ENCODE peak calls at places on chromosomes 11 and 22, in four cellular contexts. U is stimulated activated CD8-positive, alpha-beta memory T cell treated with anti-CD3 and anti-CD28 coated beads, Interleukin-4, amount 100 ng/mL, for 24 hours; W is stimulated activated CD4-positive, alpha-beta T cell treated with anti-CD3 and anti-CD28 coated beads, Interleukin-2, amount 100 ng/mL, for 48 hours; T is NCI-H460. Y is an unnamed sample.

GRCh38 chr11:130652671-130653335 is 204.4 kb downstream of the ADAMTS15 start:
- DNase-seq in U (no peak), W (no peak), T (no peak), Y (no peak)

GRCh38 chr22:42816339-42816738 is 40.7 kb downstream of the ARFGAP3 start:
- DNase-seq in U (no peak), W (no peak), T (no peak), Y (no peak)

GRCh38 chr11:19938051-19938856 is 222.0 kb downstream of the DBX1 start:
- DNase-seq in U (peak), W (peak), T (peak), Y (peak)

GRCh38 chr11:28231475-28231874 is 123.3 kb downstream of the METTL15 start:
- DNase-seq in U (no peak), W (no peak), T (peak), Y (no peak)

GRCh38 chr22:23074451-23074850 is 4.1 kb downstream of the GNAZ start:
- DNase-seq in U (no peak), W (no peak), T (no peak), Y (no peak)

GRCh38 chr11:134418119-134418840 is 6.2 kb upstream of the B3GAT1 start:
- DNase-seq in U (no peak), W (no peak), T (peak), Y (peak)

GRCh38 chr11:5004429-5005274 is 10.0 kb downstream of the OR51L1 start:
- DNase-seq in U (no peak), W (peak), T (peak), Y (peak)

GRCh38 chr11:2547806-2548205 is 103.0 kb downstream of the KCNQ1 start:
- DNase-seq in U (no peak), W (no peak), T (no peak), Y (no peak)

GRCh38 chr11:102763440-102763839 is 17.0 kb downstream of the MMP10 start:
- DNase-seq in U (no peak), W (no peak), T (no peak), Y (no peak)

GRCh38 chr11:91263698-91264097 is 960.9 kb upstream of the FAT3 start:
- DNase-seq in U (no peak), W (no peak), T (no peak), Y (no peak)

GRCh38 chr22:19853879-19854777 is 546 bp downstream of the GNB1L start:
- DNase-seq in U (no peak), W (no peak), T (no peak), Y (no peak)

GRCh38 chr22:20243545-20244249 is 24.4 kb downstream of the RTN4R start:
- DNase-seq in U (peak), W (peak), T (peak), Y (no peak)

GRCh38 chr11:92776676-92777075 is 192.8 kb upstream of the MTNR1B start:
- DNase-seq in U (no peak), W (no peak), T (no peak), Y (no peak)

GRCh38 chr22:33851240-33851639 is 69.0 kb downstream of the LARGE1 start:
- DNase-seq in U (no peak), W (no peak), T (no peak), Y (no peak)

Y was measured in LoVo.